ENCODE peak calls at places on chromosomes 2 and 18, in nine cellular contexts. Q, G, P, R, A, U, M, E and O are unnamed samples.

GRCh38 chr2:19356545-19357382 is 1.7 kb downstream of the OSR1 start:
- DNase-seq in P (no peak), G (no peak), A (no peak), R (peak; percentile 17), M (peak; percentile 58), E (no peak), Q (no peak), U (peak; percentile 67), O (peak; percentile 76)

GRCh38 chr2:102438578-102438977 is 15.6 kb downstream of the IL18RAP start:
- DNase-seq in U (no peak), M (no peak), R (no peak), G (no peak), Q (no peak), E (no peak), A (no peak), P (no peak), O (no peak)

GRCh38 chr2:20919301-20919800 is 96.5 kb upstream of the LDAH start:
- DNase-seq in G (no peak), A (no peak), P (no peak), U (no peak), E (no peak), Q (no peak), R (no peak), M (no peak), O (no peak)

GRCh38 chr2:6576312-6576711 is 289.4 kb downstream of the CMPK2 start:
- DNase-seq in U (no peak), R (peak; percentile 87), P (no peak), G (no peak), Q (no peak), E (no peak), M (peak; percentile 56), A (no peak), O (no peak)

GRCh38 chr18:51361130-51361860 is 163.8 kb upstream of the MEX3C start:
- DNase-seq in A (no peak), G (no peak), R (no peak), M (no peak), P (no peak), E (no peak), U (no peak), Q (peak; percentile 56), O (no peak)

GRCh38 chr2:101418704-101419663 is 31.7 kb upstream of the CREG2 start:
- DNase-seq in M (peak; percentile 90), U (peak; percentile 73), P (peak; percentile 52), R (peak; percentile 74), E (peak; percentile 58), A (no peak), G (peak; percentile 58), Q (peak; percentile 85), O (no peak)

GRCh38 chr2:188303363-188304031 is 11.8 kb downstream of the GULP1 start:
- DNase-seq in A (no peak), R (peak; percentile 71), P (no peak), Q (peak; percentile 12), U (peak; percentile 73), M (peak; percentile 70), G (no peak), E (peak; percentile 89), O (no peak)

GRCh38 chr2:240477916-240478315 is 42.5 kb downstream of the GPC1 start:
- DNase-seq in A (no peak), P (no peak), M (no peak), R (no peak), Q (no peak), G (no peak), U (no peak), E (no peak), O (no peak)

GRCh38 chr2:26316041-26316440 is 29.9 kb upstream of the SELENOI start:
- DNase-seq in M (no peak), E (no peak), Q (no peak), U (peak; percentile 45), G (no peak), R (no peak), P (no peak), A (no peak), O (no peak)

GRCh38 chr18:36028859-36029258 is 38.5 kb downstream of the RPRD1A start:
- DNase-seq in A (no peak), Q (no peak), G (no peak), P (no peak), E (no peak), U (no peak), M (no peak), R (no peak), O (no peak)

GRCh38 chr2:160581448-160581847 is 87.8 kb upstream of the RBMS1 start:
- DNase-seq in G (no peak), M (no peak), R (no peak), Q (no peak), A (no peak), U (peak; percentile 49), E (no peak), P (no peak), O (no peak)

GRCh38 chr2:160582481-160583161 is 89.0 kb upstream of the RBMS1 start:
- DNase-seq in M (peak; percentile 90), E (peak; percentile 47), U (peak; percentile 67), A (no peak), G (no peak), P (peak; percentile 10), R (peak; percentile 75), Q (peak; percentile 30), O (peak; percentile 62)

GRCh38 chr2:160583823-160584537 is 90.4 kb upstream of the RBMS1 start:
- DNase-seq in R (no peak), G (no peak), M (no peak), U (no peak), E (no peak), Q (no peak), A (no peak), P (no peak), O (no peak)

GRCh38 chr2:160584972-160585494 is 91.4 kb upstream of the RBMS1 start:
- DNase-seq in U (no peak), A (no peak), G (no peak), P (no peak), Q (no peak), E (no peak), M (no peak), R (peak; percentile 39), O (no peak)

DNA sequence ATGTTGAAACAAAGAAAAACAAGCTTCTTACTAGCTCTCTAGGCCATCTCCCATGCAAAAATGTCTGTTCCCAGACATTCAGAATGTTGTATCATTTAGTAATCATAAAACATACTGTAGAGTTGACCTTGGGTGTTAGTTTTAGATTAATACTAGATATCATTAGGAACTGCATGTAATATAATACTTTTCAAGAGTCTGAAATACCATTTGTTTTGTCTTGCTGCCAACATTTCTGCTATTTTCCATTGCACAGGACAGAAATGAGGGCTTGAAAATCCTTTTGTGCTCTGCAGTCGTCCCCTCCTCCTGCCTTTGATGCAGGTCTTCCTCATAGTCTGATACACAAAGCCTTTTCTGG is 89.5 kb upstream of the RBMS1 start:
- DNase-seq in G (no peak), Q (no peak), U (peak; percentile 21), P (no peak), M (peak; percentile 83), E (no peak), R (peak; percentile 41), A (no peak), O (no peak)
- H3K4me3 ChIP-seq in G (no peak overlapping the region), Q (no peak overlapping the region), U (no peak overlapping the region), P (no peak overlapping the region), M (peak overlapping the region; percentile 53), E (no peak overlapping the region), R (no peak overlapping the region), A (no peak overlapping the region), O (no peak overlapping the region)

GRCh38 chr2:29850794-29851193 is 70.6 kb downstream of the ALK start:
- DNase-seq in A (no peak), E (no peak), P (no peak), R (no peak), G (no peak), Q (no peak), U (no peak), M (no peak), O (no peak)

GRCh38 chr2:29848566-29849310 is 72.6 kb downstream of the ALK start:
- DNase-seq in P (no peak), G (no peak), R (no peak), A (no peak), M (no peak), E (no peak), U (no peak), Q (no peak), O (no peak)

GRCh38 chr2:29844713-29845320 is 76.6 kb downstream of the ALK start:
- DNase-seq in A (no peak), M (peak; percentile 18), P (no peak), Q (no peak), U (no peak), G (no peak), R (no peak), E (no peak), O (no peak)

DNA sequence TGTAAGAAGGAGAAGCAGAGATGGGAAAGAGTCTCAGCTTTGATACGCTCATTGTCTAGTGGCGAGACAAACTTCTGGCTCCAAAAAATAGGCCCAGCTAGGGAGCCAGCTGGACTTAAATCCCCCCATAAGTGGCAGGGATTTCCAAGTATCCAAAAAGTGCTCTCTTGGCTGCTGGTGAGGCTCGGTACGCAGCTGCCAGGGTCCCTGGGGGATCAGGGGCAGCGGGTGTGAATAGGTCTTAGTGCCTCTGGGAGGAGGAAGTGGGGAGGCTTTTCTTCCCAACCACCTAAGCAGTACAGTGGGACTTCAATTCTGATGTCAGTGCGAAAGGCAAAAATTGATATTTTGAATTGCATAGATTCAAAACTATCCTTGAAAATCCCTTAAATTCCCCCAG is 73.5 kb downstream of the ALK start:
- DNase-seq in R (no peak), U (peak; percentile 9), G (no peak), A (no peak), P (no peak), E (no peak), Q (no peak), M (no peak), O (no peak)
- H3K4me1 ChIP-seq in R (no peaks in the 10 kb centered on the region), U (no peaks in the 10 kb centered on the region), G (no peaks in the 10 kb centered on the region), A (no peaks in the 10 kb centered on the region), P (no peaks in the 10 kb centered on the region), E (no peaks in the 10 kb centered on the region), Q (no peaks in the 10 kb centered on the region), M (peaks cover 7% of the 10 kb centered on the region), O (no peaks in the 10 kb centered on the region)

DNA sequence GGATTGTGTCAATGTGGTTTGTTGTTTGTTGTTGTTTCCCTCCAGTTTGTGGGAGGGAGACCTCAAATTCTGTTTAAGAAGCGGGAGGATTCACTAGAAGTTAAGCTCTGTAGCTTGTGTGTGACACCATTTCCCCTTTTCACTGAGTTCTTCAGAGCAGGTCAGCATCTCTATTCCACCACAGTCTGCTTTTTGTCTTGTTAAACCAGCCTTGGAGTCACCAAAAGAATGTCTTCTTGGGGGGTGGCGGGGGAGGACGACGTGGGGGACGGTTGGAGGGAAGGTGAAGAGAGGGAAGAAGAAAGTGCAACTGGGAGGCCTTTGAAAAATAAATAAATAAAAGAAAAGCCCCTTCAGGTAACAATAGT is 2.3 kb upstream of the BCL11A start:
- DNase-seq in M (no peak), R (no peak), G (no peak), E (no peak), Q (no peak), P (no peak), U (peak; percentile 48), A (no peak), O (no peak)
- H3K4me3 ChIP-seq in M (peak overlapping the region; percentile 75), R (no peak overlapping the region), G (peak overlapping the region; percentile 76), E (no peak overlapping the region), Q (peak overlapping the region; percentile 92), P (peak overlapping the region; percentile 18), U (peak overlapping the region; percentile 59), A (peak overlapping the region; percentile 85), O (no peak overlapping the region)

DNA sequence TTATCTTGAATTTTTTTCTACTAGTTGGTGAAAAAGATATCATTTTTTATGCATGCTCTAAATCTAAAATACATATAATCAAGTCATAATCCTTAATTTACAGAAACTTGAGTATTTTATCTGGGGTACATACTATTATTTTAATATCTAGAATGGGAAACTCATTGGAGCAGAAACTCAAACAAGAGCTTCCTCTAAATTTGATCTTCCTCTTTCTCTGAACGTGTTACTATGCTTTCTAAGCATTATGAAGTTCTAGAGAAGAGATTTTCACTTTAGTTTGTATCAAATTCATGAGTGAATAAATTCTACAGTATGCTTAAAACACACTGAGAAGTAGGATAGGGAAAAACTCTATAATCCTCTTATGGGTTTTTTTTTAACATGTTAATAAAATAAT is 20.6 kb upstream of the SLC38A11 start:
- DNase-seq in Q (no peak), R (no peak), U (no peak), M (no peak), E (no peak), P (no peak), G (no peak), A (no peak), O (no peak)
- H3K4me1 ChIP-seq in Q (peaks cover 4% of the 10 kb centered on the region), R (peaks cover 3% of the 10 kb centered on the region), U (no peaks in the 10 kb centered on the region), M (peaks cover 7% of the 10 kb centered on the region), E (peaks cover 6% of the 10 kb centered on the region), P (no peaks in the 10 kb centered on the region), G (no peaks in the 10 kb centered on the region), A (no peaks in the 10 kb centered on the region), O (no peaks in the 10 kb centered on the region)